ENCODE peak calls at places on chromosomes 1 and 21, in seven cellular contexts. L, N, F, P, I, K and D are unnamed samples.

GRCh38 chr1:229194096-229194495 is 76.8 kb upstream of the RAB4A start:
- DNase-seq in L (no peak), N (no peak), F (no peak), P (no peak), I (no peak), K (no peak), D (no peak)

GRCh38 chr1:230308039-230308438 is 118.1 kb downstream of the PGBD5 start:
- DNase-seq in L (no peak), N (peak; percentile 86), F (peak; percentile 74), P (no peak), I (peak; percentile 41), K (peak; percentile 98), D (peak; percentile 82)

GRCh38 chr21:41250519-41250918 is 66.1 kb upstream of the FAM3B start:
- DNase-seq in L (no peak), N (no peak), F (no peak), P (no peak), I (no peak), K (peak; percentile 37), D (peak; percentile 55)

GRCh38 chr1:54355931-54356679 is 50.1 kb downstream of the SSBP3 start:
- DNase-seq in L (peak; percentile 29), N (no peak), F (no peak), P (peak; percentile 66), I (no peak), K (no peak), D (no peak)

GRCh38 chr1:30410153-30410851 is 313.1 kb downstream of the MATN1 start:
- DNase-seq in L (peak; percentile 8), N (no peak), F (no peak), P (no peak), I (no peak), K (no peak), D (no peak)

GRCh38 chr1:90834354-90835171 is 117.5 kb upstream of the BARHL2 start:
- DNase-seq in L (no peak), N (no peak), F (no peak), P (peak; percentile 48), I (no peak), K (no peak), D (no peak)

GRCh38 chr21:35039595-35040291 is 9.4 kb downstream of the RUNX1 start:
- DNase-seq in L (no peak), N (no peak), F (no peak), P (no peak), I (no peak), K (no peak), D (no peak)

GRCh38 chr1:31617917-31618746 is 643 bp downstream of the HCRTR1 start:
- DNase-seq in L (peak; percentile 42), N (peak; percentile 27), F (no peak), P (peak; percentile 90), I (no peak), K (peak; percentile 42), D (no peak)

GRCh38 chr1:29752141-29752540 is 515.8 kb downstream of the PTPRU start:
- DNase-seq in L (no peak), N (no peak), F (no peak), P (peak; percentile 78), I (no peak), K (no peak), D (no peak)

GRCh38 chr1:53116933-53117332 is 25.5 kb downstream of the SLC1A7 start:
- DNase-seq in L (no peak), N (no peak), F (no peak), P (no peak), I (no peak), K (no peak), D (no peak)

GRCh38 chr1:106768077-106768476 is 288.4 kb upstream of the PRMT6 start:
- DNase-seq in L (no peak), N (no peak), F (no peak), P (no peak), I (no peak), K (peak; percentile 9), D (no peak)

GRCh38 chr1:19744335-19744743 is 55.4 kb downstream of the TMCO4 start:
- DNase-seq in L (no peak), N (no peak), F (no peak), P (no peak), I (no peak), K (no peak), D (no peak)

GRCh38 chr1:4048076-4048475 is 148.0 kb upstream of the C1orf174 start:
- DNase-seq in L (no peak), N (no peak), F (no peak), P (no peak), I (no peak), K (no peak), D (no peak)

GRCh38 chr1:16996845-16997244 is 14.9 kb downstream of the ATP13A2 start:
- DNase-seq in L (no peak), N (no peak), F (no peak), P (no peak), I (no peak), K (no peak), D (no peak)

GRCh38 chr1:17001760-17002523 is 9.8 kb downstream of the ATP13A2 start:
- DNase-seq in L (no peak), N (no peak), F (no peak), P (no peak), I (no peak), K (no peak), D (no peak)

GRCh38 chr1:17002524-17002902 is 9.2 kb downstream of the ATP13A2 start:
- DNase-seq in L (no peak), N (no peak), F (no peak), P (no peak), I (no peak), K (no peak), D (no peak)

GRCh38 chr1:16998589-16998988 is 13.1 kb downstream of the ATP13A2 start:
- DNase-seq in L (no peak), N (no peak), F (no peak), P (no peak), I (no peak), K (peak; percentile 84), D (no peak)

DNA sequence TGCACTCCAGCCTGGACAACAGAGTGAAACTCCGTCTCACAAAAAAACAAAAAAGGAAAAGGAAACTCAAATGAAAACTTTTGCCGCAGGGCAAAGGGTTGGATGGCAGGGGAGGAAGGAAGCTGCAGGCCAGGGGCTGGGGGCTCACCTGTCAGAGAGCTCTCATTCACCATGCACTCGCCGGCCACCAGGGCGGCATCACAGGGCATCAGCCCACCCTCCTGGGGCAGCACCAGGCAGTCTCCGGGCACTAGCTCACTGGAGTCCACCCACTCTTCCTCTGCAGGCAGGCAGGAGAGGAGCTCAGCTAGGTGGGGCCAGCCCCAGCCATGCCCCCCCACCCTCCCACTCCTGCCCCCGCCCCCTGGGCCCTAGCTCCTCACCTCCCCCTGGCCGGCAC is 11.9 kb downstream of the ATP13A2 start:
- DNase-seq in L (no peak), N (no peak), F (no peak), P (no peak), I (no peak), K (no peak), D (no peak)
- TF ChIP-seq CTCF in L (no peak), N (no peak), F (no peak), P (no peak), I (no peak), K (no peak), D (no peak)

GRCh38 chr1:13512472-13512871 is 1.3 kb downstream of the LRRC38 start:
- DNase-seq in L (no peak), N (no peak), F (no peak), P (peak; percentile 55), I (no peak), K (peak; percentile 26), D (no peak)
- H3K4me3 ChIP-seq in L (no peak overlapping the region), N (no peak overlapping the region), F (no peak overlapping the region), P (peak overlapping the region; percentile 40), I (peak overlapping the region; percentile 37), K (no peak overlapping the region), D (no peak overlapping the region)

GRCh38 chr1:177122461-177122860 is 42.1 kb downstream of the ASTN1 start:
- DNase-seq in L (no peak), N (no peak), F (no peak), P (no peak), I (no peak), K (no peak), D (no peak)
- TF ChIP-seq CTCF in L (no peak), N (no peak), F (no peak), P (no peak), I (no peak), K (no peak), D (no peak)

DNA sequence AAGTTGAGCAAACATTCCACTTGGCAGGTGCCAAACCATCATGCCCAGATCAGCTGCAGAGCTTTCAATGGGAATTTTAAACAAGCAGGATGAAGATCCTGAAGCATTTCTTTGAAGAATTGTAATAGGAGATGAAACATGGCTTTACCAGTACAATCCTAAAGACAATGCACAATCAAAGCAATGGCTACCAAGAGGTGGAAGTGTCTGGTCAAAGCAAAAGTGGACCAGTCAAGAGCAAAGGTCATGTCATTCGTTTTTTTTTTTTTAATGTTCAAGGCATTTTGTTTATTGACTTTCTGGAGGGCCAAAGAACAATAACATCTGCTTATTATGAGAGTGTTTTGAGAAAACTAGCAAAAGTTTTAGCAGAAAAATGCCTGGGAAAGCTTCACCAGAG is 3.0 kb upstream of the NDUFS5 start:
- DNase-seq in L (no peak), N (no peak), F (no peak), P (no peak), I (no peak), K (no peak), D (no peak)
- H3K4me3 ChIP-seq in L (no peak overlapping the region), N (no peak overlapping the region), F (no peak overlapping the region), P (no peak overlapping the region), I (no peak overlapping the region), K (no peak overlapping the region), D (no peak overlapping the region)

DNA sequence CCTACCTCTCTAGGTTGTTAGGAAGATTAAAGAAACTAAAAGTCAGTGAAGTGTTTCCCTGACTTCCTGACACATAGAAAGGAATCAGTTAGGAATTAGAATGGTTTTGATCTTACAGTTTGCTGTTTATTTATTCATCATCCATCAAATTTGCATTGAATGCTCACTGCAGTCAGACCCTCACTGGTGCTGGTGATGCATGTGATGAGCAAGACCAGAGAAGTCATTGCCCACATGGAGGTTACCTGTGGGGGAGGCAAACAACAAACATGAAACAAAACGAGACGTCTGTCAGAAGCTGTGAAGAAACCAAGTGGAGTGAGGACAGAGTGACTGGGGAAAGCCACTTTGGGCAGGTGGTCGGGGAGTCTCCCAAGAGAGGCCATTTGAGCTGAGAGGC is 6.4 kb downstream of the CTPS1 start:
- DNase-seq in L (no peak), N (no peak), F (no peak), P (no peak), I (no peak), K (no peak), D (no peak)
- TF ChIP-seq CTCF in L (no peak), N (no peak), F (no peak), P (no peak), I (no peak), K (no peak), D (no peak)

GRCh38 chr1:24948072-24948827 is 18.2 kb upstream of the RUNX3 start:
- DNase-seq in L (no peak), N (no peak), F (no peak), P (no peak), I (no peak), K (no peak), D (no peak)
- H3K4me3 ChIP-seq in L (no peak overlapping the region), N (no peak overlapping the region), F (no peak overlapping the region), P (no peak overlapping the region), I (no peak overlapping the region), K (no peak overlapping the region), D (no peak overlapping the region)